ENCODE peak calls at places on chromosomes 16 and 17, in seven cellular contexts. One of them, this sample, is unnamed. For H4K20me1, the result is how much of the 10 kb centered on the place peaks cover.

GRCh38 chr16:61306204-61306603 is 730.0 kb downstream of the CDH8 start:
- DNase-seq in HCT116: no peak
- DNase-seq in GM23338: no peak
- DNase-seq in GM23248: no peak
- DNase-seq in hepatocyte: no peak
- DNase-seq in MM.1S: no peak
- DNase-seq in neural progenitor cell: no peak
- DNase-seq in this sample: no peak

GRCh38 chr16:72908362-72908838 is 139.5 kb downstream of the ZFHX3 start:
- DNase-seq in HCT116: no peak
- DNase-seq in GM23338: no peak
- DNase-seq in GM23248: no peak
- DNase-seq in hepatocyte: no peak
- DNase-seq in MM.1S: no peak
- DNase-seq in neural progenitor cell: no peak
- DNase-seq in this sample: peak

GRCh38 chr17:8822401-8823035 is 23.4 kb upstream of the MFSD6L start:
- DNase-seq in HCT116: no peak
- DNase-seq in GM23338: no peak
- DNase-seq in GM23248: no peak
- DNase-seq in hepatocyte: no peak
- DNase-seq in MM.1S: no peak
- DNase-seq in neural progenitor cell: no peak
- DNase-seq in this sample: no peak

GRCh38 chr17:54948380-54948779 is 20.1 kb downstream of the COX11 start:
- DNase-seq in HCT116: peak
- DNase-seq in GM23338: no peak
- DNase-seq in GM23248: peak
- DNase-seq in hepatocyte: no peak
- DNase-seq in MM.1S: no peak
- DNase-seq in neural progenitor cell: no peak
- DNase-seq in this sample: peak

GRCh38 chr16:3793161-3793576 is 75.8 kb upstream of the TRAP1 start:
- DNase-seq in HCT116: no peak
- DNase-seq in GM23338: peak
- DNase-seq in GM23248: no peak
- DNase-seq in hepatocyte: no peak
- DNase-seq in MM.1S: no peak
- DNase-seq in neural progenitor cell: no peak
- DNase-seq in this sample: no peak

GRCh38 chr16:14485131-14485551 is 144.9 kb downstream of the PARN start:
- DNase-seq in HCT116: no peak
- DNase-seq in GM23338: no peak
- DNase-seq in GM23248: peak
- DNase-seq in hepatocyte: no peak
- DNase-seq in MM.1S: no peak
- DNase-seq in neural progenitor cell: no peak
- DNase-seq in this sample: no peak

GRCh38 chr16:27238016-27238587 is 30.5 kb downstream of the NSMCE1 start:
- DNase-seq in HCT116: no peak
- DNase-seq in GM23338: no peak
- DNase-seq in GM23248: no peak
- DNase-seq in hepatocyte: peak
- DNase-seq in MM.1S: no peak
- DNase-seq in neural progenitor cell: no peak
- DNase-seq in this sample: no peak

GRCh38 chr17:80833952-80834895 is 157.4 kb upstream of the CHMP6 start:
- DNase-seq in HCT116: no peak
- DNase-seq in GM23338: no peak
- DNase-seq in GM23248: peak
- DNase-seq in hepatocyte: no peak
- DNase-seq in MM.1S: no peak
- DNase-seq in neural progenitor cell: no peak
- DNase-seq in this sample: no peak

GRCh38 chr16:87653234-87653633 is 50.9 kb downstream of the JPH3 start:
- DNase-seq in HCT116: peak
- DNase-seq in GM23338: peak
- DNase-seq in GM23248: peak
- DNase-seq in hepatocyte: peak
- DNase-seq in MM.1S: no peak
- DNase-seq in neural progenitor cell: no peak
- DNase-seq in this sample: peak

GRCh38 chr17:72139213-72139612 is 18.4 kb downstream of the SOX9 start:
- DNase-seq in HCT116: no peak
- DNase-seq in GM23338: no peak
- DNase-seq in GM23248: peak
- DNase-seq in hepatocyte: no peak
- DNase-seq in MM.1S: no peak
- DNase-seq in neural progenitor cell: no peak
- DNase-seq in this sample: peak

GRCh38 chr17:57938061-57938502 is 17.1 kb downstream of the CUEDC1 start:
- DNase-seq in HCT116: no peak
- DNase-seq in GM23338: no peak
- DNase-seq in GM23248: no peak
- DNase-seq in hepatocyte: peak
- DNase-seq in MM.1S: no peak
- DNase-seq in neural progenitor cell: no peak
- DNase-seq in this sample: no peak

GRCh38 chr16:74466872-74467271 is 45.6 kb upstream of the CLEC18B start:
- DNase-seq in HCT116: no peak
- DNase-seq in GM23338: no peak
- DNase-seq in GM23248: no peak
- DNase-seq in hepatocyte: no peak
- DNase-seq in MM.1S: peak
- DNase-seq in neural progenitor cell: no peak
- DNase-seq in this sample: no peak

GRCh38 chr17:41652461-41652960 is 28.1 kb upstream of the KRT17 start:
- DNase-seq in HCT116: no peak
- DNase-seq in GM23338: no peak
- DNase-seq in GM23248: no peak
- DNase-seq in hepatocyte: no peak
- DNase-seq in MM.1S: no peak
- DNase-seq in neural progenitor cell: no peak
- DNase-seq in this sample: no peak

GRCh38 chr16:68351991-68352431 is 41.2 kb downstream of the PRMT7 start:
- DNase-seq in HCT116: no peak
- DNase-seq in GM23338: no peak
- DNase-seq in GM23248: no peak
- DNase-seq in hepatocyte: peak
- DNase-seq in MM.1S: no peak
- DNase-seq in neural progenitor cell: no peak
- DNase-seq in this sample: peak

GRCh38 chr16:68353366-68353765 is 42.5 kb downstream of the PRMT7 start:
- DNase-seq in HCT116: no peak
- DNase-seq in GM23338: no peak
- DNase-seq in GM23248: no peak
- DNase-seq in hepatocyte: no peak
- DNase-seq in MM.1S: no peak
- DNase-seq in neural progenitor cell: no peak
- DNase-seq in this sample: no peak

GRCh38 chr16:68350951-68351350 is 40.1 kb downstream of the PRMT7 start:
- DNase-seq in HCT116: no peak
- DNase-seq in GM23338: no peak
- DNase-seq in GM23248: no peak
- DNase-seq in hepatocyte: no peak
- DNase-seq in MM.1S: no peak
- DNase-seq in neural progenitor cell: no peak
- DNase-seq in this sample: no peak

GRCh38 chr16:68349838-68350410 is 39.1 kb downstream of the PRMT7 start:
- DNase-seq in HCT116: no peak
- DNase-seq in GM23338: no peak
- DNase-seq in GM23248: no peak
- DNase-seq in hepatocyte: no peak
- DNase-seq in MM.1S: no peak
- DNase-seq in neural progenitor cell: no peak
- DNase-seq in this sample: no peak

GRCh38 chr16:68351463-68351862 is 40.6 kb downstream of the PRMT7 start:
- DNase-seq in HCT116: no peak
- DNase-seq in GM23338: no peak
- DNase-seq in GM23248: no peak
- DNase-seq in hepatocyte: no peak
- DNase-seq in MM.1S: no peak
- DNase-seq in neural progenitor cell: no peak
- DNase-seq in this sample: no peak
- H4K20me1 ChIP-seq in HCT116: under half
- H4K20me1 ChIP-seq in GM23338: under half
- H4K20me1 ChIP-seq in GM23248: under half
- H4K20me1 ChIP-seq in hepatocyte: under half
- H4K20me1 ChIP-seq in MM.1S: under half
- H4K20me1 ChIP-seq in neural progenitor cell: under half
- H4K20me1 ChIP-seq in this sample: under half

DNA sequence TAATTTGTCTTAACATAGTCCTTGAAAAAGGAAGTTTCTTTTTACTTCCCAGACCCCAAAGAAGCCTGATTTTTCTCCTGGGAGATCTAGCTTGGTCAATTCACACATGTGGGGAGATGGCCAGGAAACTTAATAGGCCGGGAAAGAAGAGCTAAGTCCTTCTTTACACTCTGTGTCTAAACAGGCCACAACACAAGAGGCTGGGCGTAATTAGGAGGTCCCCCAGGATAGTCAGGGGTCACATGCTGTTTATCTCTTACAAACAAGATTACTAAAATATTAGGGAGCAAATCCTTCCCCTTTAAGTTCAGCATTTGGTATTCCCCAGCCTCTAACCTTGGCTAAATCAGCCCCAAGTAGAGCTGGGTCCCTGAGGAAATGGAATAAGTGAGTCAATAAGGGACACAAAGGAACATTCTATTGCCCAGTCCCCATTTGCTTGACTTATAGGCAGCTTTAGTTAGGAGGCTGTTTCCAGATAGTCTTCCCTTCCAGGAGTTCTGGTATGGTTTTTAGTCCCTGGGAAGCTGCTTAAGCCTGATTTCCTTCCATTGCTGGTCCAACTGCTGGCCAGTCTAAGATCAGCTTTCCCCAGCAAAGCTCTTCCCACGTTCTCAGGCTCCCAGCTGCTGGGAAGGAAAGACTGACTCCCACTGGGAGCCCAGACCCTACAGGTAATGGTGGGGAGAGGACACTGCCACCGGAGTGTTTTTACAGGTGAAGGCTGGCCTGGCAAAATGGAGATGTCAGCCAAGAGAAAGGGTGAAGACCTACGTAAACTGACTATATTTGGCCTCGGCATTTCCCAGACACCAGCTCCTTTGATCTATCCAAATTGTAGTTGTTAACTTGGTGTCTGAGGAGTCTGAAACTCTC is 14.1 kb upstream of the HOXB9 start:
- DNase-seq in HCT116: no peak
- DNase-seq in GM23338: no peak
- DNase-seq in GM23248: no peak
- DNase-seq in hepatocyte: no peak
- DNase-seq in MM.1S: no peak
- DNase-seq in neural progenitor cell: no peak
- DNase-seq in this sample: no peak
- TF ChIP-seq EZH2 in HCT116: no peak
- TF ChIP-seq EZH2 in GM23338: peak
- TF ChIP-seq EZH2 in GM23248: no peak
- TF ChIP-seq EZH2 in hepatocyte: no peak
- TF ChIP-seq EZH2 in MM.1S: no peak
- TF ChIP-seq EZH2 in neural progenitor cell: no peak
- TF ChIP-seq EZH2 in this sample: no peak

GRCh38 chr17:37037590-37038155 is 88.9 kb downstream of the AATF start:
- DNase-seq in HCT116: no peak
- DNase-seq in GM23338: no peak
- DNase-seq in GM23248: no peak
- DNase-seq in hepatocyte: no peak
- DNase-seq in MM.1S: no peak
- DNase-seq in neural progenitor cell: no peak
- DNase-seq in this sample: no peak
- TF ChIP-seq EZH2phosphoT487 in HCT116: no peak
- TF ChIP-seq EZH2phosphoT487 in GM23338: no peak
- TF ChIP-seq EZH2phosphoT487 in GM23248: no peak
- TF ChIP-seq EZH2phosphoT487 in hepatocyte: no peak
- TF ChIP-seq EZH2phosphoT487 in MM.1S: no peak
- TF ChIP-seq EZH2phosphoT487 in neural progenitor cell: no peak
- TF ChIP-seq EZH2phosphoT487 in this sample: no peak

GRCh38 chr16:28834349-28834748 is 11.6 kb downstream of the ATXN2L start:
- DNase-seq in HCT116: no peak
- DNase-seq in GM23338: no peak
- DNase-seq in GM23248: no peak
- DNase-seq in hepatocyte: no peak
- DNase-seq in MM.1S: no peak
- DNase-seq in neural progenitor cell: no peak
- DNase-seq in this sample: no peak

GRCh38 chr16:28836761-28837064 is 9.4 kb downstream of the TUFM start:
- DNase-seq in HCT116: no peak
- DNase-seq in GM23338: no peak
- DNase-seq in GM23248: no peak
- DNase-seq in hepatocyte: no peak
- DNase-seq in MM.1S: no peak
- DNase-seq in neural progenitor cell: no peak
- DNase-seq in this sample: no peak

GRCh38 chr16:28837672-28838557 is 8.2 kb downstream of the TUFM start:
- DNase-seq in HCT116: no peak
- DNase-seq in GM23338: no peak
- DNase-seq in GM23248: no peak
- DNase-seq in hepatocyte: no peak
- DNase-seq in MM.1S: no peak
- DNase-seq in neural progenitor cell: no peak
- DNase-seq in this sample: no peak

GRCh38 chr16:28835864-28836760 is 10.0 kb downstream of the TUFM start:
- DNase-seq in HCT116: no peak
- DNase-seq in GM23338: no peak
- DNase-seq in GM23248: no peak
- DNase-seq in hepatocyte: no peak
- DNase-seq in MM.1S: no peak
- DNase-seq in neural progenitor cell: no peak
- DNase-seq in this sample: no peak

DNA sequence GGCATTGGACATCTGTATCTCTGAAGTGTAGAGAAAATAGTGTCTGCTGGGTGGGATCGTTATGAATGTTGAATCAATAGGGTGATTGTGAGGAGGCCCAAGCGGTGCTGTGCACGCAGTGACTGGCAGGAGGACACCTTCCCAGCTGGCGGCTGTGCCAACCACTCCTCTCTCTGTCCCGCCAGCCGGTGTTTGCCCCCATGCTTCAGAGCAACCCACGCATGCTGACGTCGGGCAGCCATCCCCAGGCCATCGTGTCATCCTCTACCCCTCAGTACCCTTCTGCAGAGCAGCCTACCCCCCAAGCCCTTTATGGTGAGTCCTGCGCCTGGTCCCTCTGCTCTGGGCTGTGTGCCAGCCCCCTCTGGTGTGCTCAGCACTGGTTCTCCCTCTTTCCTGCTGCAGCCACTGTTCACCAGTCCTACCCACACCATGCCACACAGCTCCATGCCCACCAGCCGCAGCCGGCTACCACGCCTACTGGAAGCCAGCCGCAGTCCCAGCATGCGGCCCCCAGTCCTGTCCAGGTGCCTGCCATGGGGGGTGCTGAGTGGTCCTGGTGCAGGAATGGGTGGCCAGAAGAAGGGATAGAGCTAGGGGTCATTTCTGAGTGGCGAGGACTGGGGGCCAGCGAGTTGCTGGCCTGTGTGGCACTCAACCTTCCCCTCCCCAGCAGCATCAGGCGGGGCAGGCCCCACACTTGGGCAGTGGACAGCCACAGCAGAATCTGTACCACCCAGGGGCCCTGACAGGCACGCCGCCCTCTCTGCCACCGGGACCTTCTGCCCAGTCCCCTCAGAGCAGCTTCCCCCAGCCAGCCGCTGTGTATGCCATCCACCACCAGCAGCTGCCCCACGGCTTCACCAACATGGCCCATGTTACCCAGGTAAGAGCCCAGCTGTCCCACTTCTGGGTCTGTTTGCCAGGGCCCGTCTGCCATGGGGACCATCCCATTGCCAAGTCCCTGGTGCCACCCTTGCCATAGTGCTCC is 11.0 kb downstream of the TUFM start:
- DNase-seq in HCT116: no peak
- DNase-seq in GM23338: no peak
- DNase-seq in GM23248: no peak
- DNase-seq in hepatocyte: no peak
- DNase-seq in MM.1S: no peak
- DNase-seq in neural progenitor cell: no peak
- DNase-seq in this sample: no peak
- H4K20me1 ChIP-seq in HCT116: under half
- H4K20me1 ChIP-seq in GM23338: under half
- H4K20me1 ChIP-seq in GM23248: under half
- H4K20me1 ChIP-seq in hepatocyte: under half
- H4K20me1 ChIP-seq in MM.1S: under half
- H4K20me1 ChIP-seq in neural progenitor cell: under half
- H4K20me1 ChIP-seq in this sample: under half

This sample was measured in PC-3.